ENCODE peak calls at places on chromosome 9, in six cellular contexts. R is tibial nerve, T is upper lobe of left lung, Z is uterus, X is body of pancreas, W is right lobe of liver. P is an unnamed sample.

GRCh38 chr9:87445646-87446045 is 52.0 kb upstream of the DAPK1 start:
- DNase-seq in R (peak; percentile 28), T (no peak), Z (peak; percentile 17), X (peak; percentile 65), W (peak; percentile 54), P (no peak)

GRCh38 chr9:89340332-89340731 is 22.0 kb downstream of the SECISBP2 start:
- DNase-seq in R (no peak), T (no peak), Z (no peak), X (no peak), W (no peak), P (no peak)

GRCh38 chr9:92097997-92098482 is 17.2 kb downstream of the SPTLC1 start:
- DNase-seq in R (peak; percentile 16), T (peak; percentile 80), Z (peak; percentile 77), X (peak; percentile 97), W (peak; percentile 94), P (peak; percentile 95)

GRCh38 chr9:125238127-125238914 is 2.8 kb downstream of the HSPA5 start:
- DNase-seq in R (no peak), T (no peak), Z (no peak), X (no peak), W (no peak), P (no peak)

GRCh38 chr9:101968392-101968791 is 229.9 kb upstream of the GRIN3A start:
- DNase-seq in R (no peak), T (no peak), Z (no peak), X (no peak), W (no peak), P (no peak)

GRCh38 chr9:124231095-124231743 is 26.5 kb upstream of the NEK6 start:
- DNase-seq in R (no peak), T (no peak), Z (no peak), X (no peak), W (no peak), P (no peak)

GRCh38 chr9:95383198-95383673 is 65.7 kb upstream of the FANCC start:
- DNase-seq in R (no peak), T (no peak), Z (no peak), X (no peak), W (no peak), P (no peak)

GRCh38 chr9:133619791-133620190 is 10.6 kb upstream of the FAM163B start:
- DNase-seq in R (no peak), T (no peak), Z (no peak), X (peak; percentile 26), W (no peak), P (no peak)

GRCh38 chr9:137113385-137114159 is 961 bp downstream of the DPP7 start:
- DNase-seq in R (no peak), T (peak; percentile 88), Z (no peak), X (no peak), W (no peak), P (no peak)

GRCh38 chr9:95715911-95716435 is 159.5 kb upstream of the ERCC6L2 start:
- DNase-seq in R (no peak), T (no peak), Z (no peak), X (no peak), W (no peak), P (no peak)

GRCh38 chr9:87793292-87793691 is 67.4 kb downstream of the CTSL start:
- DNase-seq in R (peak; percentile 48), T (no peak), Z (no peak), X (peak; percentile 38), W (peak; percentile 55), P (peak; percentile 30)

GRCh38 chr9:38067892-38068615 is 973 bp downstream of the SHB start:
- DNase-seq in R (no peak), T (peak; percentile 90), Z (no peak), X (no peak), W (no peak), P (no peak)

GRCh38 chr9:131817627-131818026 is 77.8 kb upstream of the RAPGEF1 start:
- DNase-seq in R (no peak), T (no peak), Z (no peak), X (peak; percentile 3), W (no peak), P (no peak)

GRCh38 chr9:113388833-113389232 is 12.0 kb upstream of the HDHD3 start:
- DNase-seq in R (no peak), T (no peak), Z (no peak), X (peak; percentile 88), W (peak; percentile 92), P (peak; percentile 83)

GRCh38 chr9:106420511-106420944 is 442.4 kb upstream of the ZNF462 start:
- DNase-seq in R (no peak), T (no peak), Z (no peak), X (no peak), W (no peak), P (no peak)

GRCh38 chr9:115847245-115847644 is 306.3 kb upstream of the PAPPA start:
- DNase-seq in R (no peak), T (no peak), Z (no peak), X (no peak), W (no peak), P (no peak)

GRCh38 chr9:109012009-109012875 is 1.1 kb downstream of the CTNNAL1 start:
- DNase-seq in R (peak; percentile 46), T (no peak), Z (peak; percentile 72), X (peak; percentile 71), W (peak; percentile 64), P (peak; percentile 83)

GRCh38 chr9:79390077-79390673 is 181.6 kb upstream of the TLE4 start:
- DNase-seq in R (no peak), T (no peak), Z (no peak), X (no peak), W (no peak), P (no peak)

GRCh38 chr9:129572517-129572916 is 48.4 kb downstream of the C9orf50 start:
- DNase-seq in R (no peak), T (peak; percentile 67), Z (no peak), X (no peak), W (no peak), P (no peak)

GRCh38 chr9:36040271-36040925 is 3.7 kb downstream of the RECK start:
- DNase-seq in R (no peak), T (no peak), Z (no peak), X (no peak), W (no peak), P (no peak)

GRCh38 chr9:36041491-36041890 is 4.8 kb downstream of the RECK start:
- DNase-seq in R (no peak), T (no peak), Z (no peak), X (no peak), W (no peak), P (no peak)

GRCh38 chr9:36039121-36039520 is 2.4 kb downstream of the RECK start:
- DNase-seq in R (no peak), T (no peak), Z (no peak), X (no peak), W (no peak), P (no peak)

GRCh38 chr9:36037580-36038169 is 962 bp downstream of the RECK start:
- DNase-seq in R (no peak), T (no peak), Z (no peak), X (no peak), W (no peak), P (no peak)

GRCh38 chr9:36039696-36040095 is 3.0 kb downstream of the RECK start:
- DNase-seq in R (no peak), T (no peak), Z (no peak), X (no peak), W (no peak), P (no peak)
- H3K4me3 ChIP-seq in R (no peak overlapping the region), T (no peak overlapping the region), Z (no peak overlapping the region), X (no peak overlapping the region), W (no peak overlapping the region), P (no peak overlapping the region)

GRCh38 chr9:83472221-83472665 is 66.0 kb downstream of the FRMD3 start:
- DNase-seq in R (no peak), T (no peak), Z (peak; percentile 20), X (no peak), W (no peak), P (no peak)
- TF ChIP-seq POLR2A in R (no peak), T (no peak), Z (no peak), X (no peak), W (no peak), P (no peak)

DNA sequence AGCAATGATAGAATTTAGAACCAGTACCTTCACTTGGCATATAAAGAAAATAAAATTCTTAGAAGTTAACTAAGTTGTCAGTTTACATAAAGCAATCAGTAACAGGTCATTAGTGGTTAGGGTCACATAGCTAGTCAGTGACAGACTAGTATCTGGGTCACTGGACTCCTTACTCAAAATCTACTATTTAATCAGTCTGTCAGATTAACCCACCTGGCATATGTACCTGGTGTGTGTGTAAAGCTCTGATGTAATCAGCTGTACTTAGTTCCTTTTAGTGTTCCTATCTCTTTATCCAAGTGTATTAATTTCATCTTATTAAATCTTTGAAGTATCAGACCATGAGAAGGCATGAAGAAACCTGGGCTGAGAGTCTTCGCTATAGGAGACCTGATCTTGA is 7.3 kb downstream of the CEP78 start:
- DNase-seq in R (no peak), T (no peak), Z (no peak), X (no peak), W (no peak), P (no peak)
- H3K36me3 ChIP-seq in R (peaks cover 35% of the 10 kb centered on the region), T (no peaks in the 10 kb centered on the region), Z (no peaks in the 10 kb centered on the region), X (peaks cover 2% of the 10 kb centered on the region), W (no peaks in the 10 kb centered on the region), P (no peaks in the 10 kb centered on the region)

DNA sequence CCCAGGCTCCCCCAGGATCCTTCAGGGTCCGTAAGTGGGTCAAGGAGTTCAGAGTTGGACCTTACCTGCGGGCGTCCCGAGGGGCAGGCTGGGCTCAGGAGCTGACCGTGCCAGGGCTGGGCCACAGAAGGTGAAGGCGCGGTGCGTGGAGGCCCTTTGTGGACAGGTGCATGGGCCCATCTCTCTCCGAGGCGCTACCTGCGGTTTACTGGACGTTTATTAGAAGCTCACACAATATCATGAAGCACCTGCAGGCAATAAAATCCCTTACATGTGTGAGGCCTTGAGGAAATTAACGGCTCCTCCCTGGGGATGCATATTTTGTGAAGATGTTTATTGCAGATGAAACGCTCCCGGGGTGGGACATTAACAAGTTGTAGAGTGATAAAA is 79.8 kb upstream of the LMX1B start:
- DNase-seq in R (no peak), T (no peak), Z (no peak), X (no peak), W (no peak), P (no peak)
- H3K4me3 ChIP-seq in R (no peak overlapping the region), T (no peak overlapping the region), Z (no peak overlapping the region), X (no peak overlapping the region), W (no peak overlapping the region), P (no peak overlapping the region)

GRCh38 chr9:135655317-135656003 is 7.6 kb upstream of the LCN9 start:
- DNase-seq in R (no peak), T (peak; percentile 71), Z (no peak), X (no peak), W (no peak), P (no peak)

GRCh38 chr9:135648494-135649410 is 9.4 kb upstream of the GLT6D1 start:
- DNase-seq in R (no peak), T (no peak), Z (no peak), X (no peak), W (no peak), P (no peak)

GRCh38 chr9:135647897-135648296 is 8.6 kb upstream of the GLT6D1 start:
- DNase-seq in R (no peak), T (no peak), Z (no peak), X (no peak), W (no peak), P (no peak)

GRCh38 chr9:135649508-135649907 is 10.2 kb upstream of the GLT6D1 start:
- DNase-seq in R (no peak), T (no peak), Z (no peak), X (no peak), W (no peak), P (no peak)

GRCh38 chr9:135650408-135650807 is 11.1 kb upstream of the GLT6D1 start:
- DNase-seq in R (no peak), T (no peak), Z (no peak), X (no peak), W (no peak), P (no peak)
- TF ChIP-seq POLR2A in R (no peak), T (no peak), Z (no peak), X (no peak), W (no peak), P (no peak)

GRCh38 chr9:70765935-70766334 is 351.5 kb upstream of the KLF9 start:
- DNase-seq in R (no peak), T (no peak), Z (no peak), X (no peak), W (no peak), P (no peak)
- H3K36me3 ChIP-seq in R (no peaks in the 10 kb centered on the region), T (no peaks in the 10 kb centered on the region), Z (no peaks in the 10 kb centered on the region), X (no peaks in the 10 kb centered on the region), W (no peaks in the 10 kb centered on the region), P (no peaks in the 10 kb centered on the region)